ENCODE peak calls at places on chromosomes 16 and 17, in ten cellular contexts. P, S, L, N, O, E, K, B, H and G are unnamed samples.

GRCh38 chr17:18256776-18257175 is 1.8 kb downstream of the FLII start:
- DNase-seq in P (no peak), S (no peak), L (no peak), N (no peak), O (no peak), E (no peak), K (no peak), B (no peak), H (no peak), G (no peak)

GRCh38 chr16:50067290-50067853 is 1.6 kb downstream of the HEATR3 start:
- DNase-seq in P (no peak), S (peak; percentile 77), L (no peak), N (no peak), O (peak; percentile 33), E (peak; percentile 34), K (peak; percentile 34), B (peak; percentile 15), H (no peak), G (peak; percentile 12)

GRCh38 chr17:8785547-8786412 is 13.4 kb downstream of the MFSD6L start:
- DNase-seq in P (peak; percentile 89), S (peak; percentile 69), L (peak; percentile 77), N (peak; percentile 34), O (peak; percentile 62), E (peak; percentile 58), K (peak; percentile 34), B (peak; percentile 61), H (peak; percentile 83), G (peak; percentile 63)

GRCh38 chr17:26731005-26731921 is 562.7 kb upstream of the WSB1 start:
- DNase-seq in P (no peak), S (no peak), L (no peak), N (no peak), O (no peak), E (no peak), K (no peak), B (no peak), H (no peak), G (no peak)

GRCh38 chr17:48610282-48611211 is at the start of gene HOXB7:
- DNase-seq in P (peak; percentile 82), S (peak; percentile 45), L (no peak), N (peak; percentile 58), O (peak; percentile 24), E (no peak), K (no peak), B (peak; percentile 57), H (peak; percentile 90), G (peak; percentile 86)

GRCh38 chr17:27466748-27467375 is 10.6 kb downstream of the KSR1 start:
- DNase-seq in P (no peak), S (no peak), L (no peak), N (no peak), O (no peak), E (no peak), K (no peak), B (peak; percentile 38), H (peak; percentile 25), G (no peak)

GRCh38 chr17:75619506-75620431 is 13.5 kb upstream of the SMIM5 start:
- DNase-seq in P (no peak), S (peak; percentile 71), L (peak; percentile 36), N (peak; percentile 93), O (peak; percentile 6), E (peak; percentile 96), K (no peak), B (no peak), H (no peak), G (no peak)

GRCh38 chr17:68849673-68850260 is 105.4 kb downstream of the ABCA8 start:
- DNase-seq in P (no peak), S (no peak), L (no peak), N (no peak), O (no peak), E (no peak), K (no peak), B (no peak), H (no peak), G (no peak)

GRCh38 chr17:76207268-76207667 is 33.0 kb downstream of the RNF157 start:
- DNase-seq in P (no peak), S (no peak), L (no peak), N (no peak), O (no peak), E (no peak), K (no peak), B (no peak), H (no peak), G (no peak)

GRCh38 chr17:47941998-47942490 is 673 bp downstream of the PNPO start:
- DNase-seq in P (no peak), S (peak; percentile 19), L (no peak), N (no peak), O (no peak), E (no peak), K (no peak), B (no peak), H (no peak), G (no peak)

GRCh38 chr17:10792156-10792555 is 11.7 kb downstream of the TMEM238L start:
- DNase-seq in P (no peak), S (no peak), L (no peak), N (no peak), O (no peak), E (no peak), K (peak; percentile 29), B (no peak), H (peak; percentile 47), G (no peak)

GRCh38 chr17:29113334-29113733 is 66.9 kb downstream of the MYO18A start:
- DNase-seq in P (no peak), S (no peak), L (no peak), N (no peak), O (no peak), E (no peak), K (no peak), B (no peak), H (no peak), G (peak; percentile 30)

GRCh38 chr17:77374170-77374936 is 233.6 kb downstream of the SEC14L1 start:
- DNase-seq in P (no peak), S (peak; percentile 82), L (peak; percentile 79), N (peak; percentile 95), O (no peak), E (peak; percentile 96), K (peak; percentile 52), B (peak; percentile 71), H (peak; percentile 74), G (peak; percentile 95)

GRCh38 chr17:17740627-17741237 is 59.5 kb downstream of the RAI1 start:
- DNase-seq in P (no peak), S (no peak), L (no peak), N (no peak), O (peak; percentile 41), E (no peak), K (no peak), B (peak; percentile 49), H (no peak), G (no peak)

GRCh38 chr16:64489449-64489848 is 632.4 kb downstream of the CDH11 start:
- DNase-seq in P (no peak), S (no peak), L (no peak), N (no peak), O (no peak), E (no peak), K (no peak), B (no peak), H (no peak), G (no peak)

GRCh38 chr16:57306676-57307341 is 22.3 kb upstream of the PLLP start:
- DNase-seq in P (no peak), S (no peak), L (no peak), N (no peak), O (no peak), E (no peak), K (no peak), B (no peak), H (no peak), G (no peak)

GRCh38 chr17:78113804-78114785 is 14.5 kb downstream of the TMC6 start:
- DNase-seq in P (no peak), S (no peak), L (no peak), N (no peak), O (no peak), E (no peak), K (no peak), B (no peak), H (no peak), G (no peak)

GRCh38 chr17:67281053-67281452 is 36.1 kb upstream of the HELZ start:
- DNase-seq in P (no peak), S (no peak), L (no peak), N (no peak), O (no peak), E (no peak), K (no peak), B (no peak), H (no peak), G (no peak)

GRCh38 chr17:74086992-74087391 is 116.5 kb upstream of the RPL38 start:
- DNase-seq in P (no peak), S (no peak), L (no peak), N (no peak), O (no peak), E (no peak), K (no peak), B (no peak), H (no peak), G (no peak)

GRCh38 chr17:48556534-48557401 is 11.9 kb upstream of the HOXB2 start:
- DNase-seq in P (no peak), S (no peak), L (no peak), N (no peak), O (no peak), E (no peak), K (no peak), B (no peak), H (no peak), G (no peak)

GRCh38 chr17:37176683-37177082 is 199.1 kb upstream of the C17orf78 start:
- DNase-seq in P (no peak), S (peak; percentile 68), L (no peak), N (no peak), O (no peak), E (no peak), K (no peak), B (no peak), H (no peak), G (no peak)

GRCh38 chr17:28937044-28937729 is 14.1 kb downstream of the PHF12 start:
- DNase-seq in P (no peak), S (no peak), L (no peak), N (no peak), O (peak; percentile 75), E (no peak), K (no peak), B (no peak), H (no peak), G (no peak)

GRCh38 chr17:45431531-45432404 is 902 bp downstream of the ARHGAP27 start:
- DNase-seq in P (no peak), S (peak; percentile 81), L (peak; percentile 50), N (peak; percentile 99), O (no peak), E (peak; percentile 99), K (peak; percentile 66), B (peak; percentile 69), H (peak; percentile 98), G (peak; percentile 92)

GRCh38 chr16:61042736-61043135 is 993.5 kb downstream of the CDH8 start:
- DNase-seq in P (no peak), S (no peak), L (no peak), N (no peak), O (no peak), E (no peak), K (no peak), B (no peak), H (no peak), G (no peak)

GRCh38 chr16:22380529-22380928 is 6.1 kb upstream of the CDR2 start:
- DNase-seq in P (no peak), S (no peak), L (no peak), N (no peak), O (no peak), E (no peak), K (no peak), B (no peak), H (no peak), G (no peak)

GRCh38 chr17:66747561-66748275 is 87.2 kb upstream of the CACNG5 start:
- DNase-seq in P (no peak), S (peak; percentile 93), L (no peak), N (no peak), O (no peak), E (no peak), K (no peak), B (no peak), H (no peak), G (no peak)

GRCh38 chr17:19319771-19320505 is 42.6 kb downstream of the B9D1 start:
- DNase-seq in P (no peak), S (no peak), L (no peak), N (no peak), O (no peak), E (no peak), K (no peak), B (no peak), H (no peak), G (no peak)

GRCh38 chr16:61887903-61888302 is 148.3 kb downstream of the CDH8 start:
- DNase-seq in P (no peak), S (peak; percentile 22), L (no peak), N (no peak), O (peak; percentile 47), E (no peak), K (peak; percentile 56), B (no peak), H (no peak), G (no peak)